ENCODE peak calls at places on chromosomes 7 and 10, in six cellular contexts. Z, Y, C, K, F and J are unnamed samples. For H3K27me3 and H3K36me3, the result is how much of the 10 kb centered on the place peaks cover.

GRCh38 chr7:107047902-107048782 is 3.6 kb downstream of the PRKAR2B start:
- DNase-seq in Z (no peak), Y (no peak), C (peak), K (peak), F (no peak), J (peak)

GRCh38 chr7:27788438-27788837 is 48.5 kb downstream of the TAX1BP1 start:
- DNase-seq in Z (no peak), Y (no peak), C (no peak), K (no peak), F (no peak), J (no peak)

GRCh38 chr7:646951-647350 is 79.5 kb upstream of the DNAAF5 start:
- DNase-seq in Z (no peak), Y (no peak), C (no peak), K (no peak), F (no peak), J (peak)

GRCh38 chr7:81210092-81211064 is 291.5 kb upstream of the SEMA3C start:
- DNase-seq in Z (no peak), Y (no peak), C (no peak), K (peak), F (no peak), J (no peak)

GRCh38 chr7:73533742-73534141 is 11.6 kb upstream of the BAZ1B start:
- DNase-seq in Z (no peak), Y (no peak), C (no peak), K (no peak), F (no peak), J (no peak)

GRCh38 chr10:43000651-43001426 is 76.0 kb upstream of the RET start:
- DNase-seq in Z (no peak), Y (no peak), C (no peak), K (no peak), F (no peak), J (peak)

GRCh38 chr10:33215154-33215553 is 119.3 kb downstream of the NRP1 start:
- DNase-seq in Z (no peak), Y (no peak), C (no peak), K (peak), F (no peak), J (no peak)

GRCh38 chr7:123747620-123748141 is 1.1 kb downstream of the WASL start:
- DNase-seq in Z (peak), Y (peak), C (peak), K (peak), F (no peak), J (peak)

GRCh38 chr7:151875862-151876111 is 1.1 kb downstream of the PRKAG2 start:
- DNase-seq in Z (no peak), Y (no peak), C (peak), K (no peak), F (peak), J (no peak)

GRCh38 chr7:155221547-155221946 is 76.1 kb upstream of the INSIG1 start:
- DNase-seq in Z (no peak), Y (no peak), C (no peak), K (no peak), F (no peak), J (no peak)

GRCh38 chr10:43234471-43235041 is 32.3 kb downstream of the RASGEF1A start:
- DNase-seq in Z (no peak), Y (peak), C (no peak), K (no peak), F (no peak), J (peak)

GRCh38 chr10:92157374-92157773 is 133.5 kb downstream of the CPEB3 start:
- DNase-seq in Z (no peak), Y (no peak), C (no peak), K (no peak), F (no peak), J (no peak)

GRCh38 chr7:111076205-111076604 is 14.7 kb upstream of the LRRN3 start:
- DNase-seq in Z (no peak), Y (no peak), C (no peak), K (peak), F (no peak), J (no peak)

GRCh38 chr10:122894261-122894944 is 15.0 kb upstream of the FAM24B start:
- DNase-seq in Z (no peak), Y (no peak), C (peak), K (no peak), F (no peak), J (no peak)

GRCh38 chr10:128044961-128045832 is 81.0 kb downstream of the MKI67 start:
- DNase-seq in Z (no peak), Y (no peak), C (no peak), K (no peak), F (no peak), J (no peak)

GRCh38 chr10:71247306-71247705 is 34.9 kb downstream of the UNC5B start:
- DNase-seq in Z (no peak), Y (no peak), C (no peak), K (no peak), F (no peak), J (no peak)

GRCh38 chr10:77286851-77287250 is 350.8 kb downstream of the KCNMA1 start:
- DNase-seq in Z (no peak), Y (no peak), C (no peak), K (no peak), F (no peak), J (no peak)

GRCh38 chr10:24908793-24909423 is 43.5 kb downstream of the PRTFDC1 start:
- DNase-seq in Z (no peak), Y (no peak), C (no peak), K (peak), F (no peak), J (no peak)

GRCh38 chr10:84683980-84684740 is 355.8 kb downstream of the CCSER2 start:
- DNase-seq in Z (no peak), Y (no peak), C (no peak), K (no peak), F (no peak), J (no peak)

DNA sequence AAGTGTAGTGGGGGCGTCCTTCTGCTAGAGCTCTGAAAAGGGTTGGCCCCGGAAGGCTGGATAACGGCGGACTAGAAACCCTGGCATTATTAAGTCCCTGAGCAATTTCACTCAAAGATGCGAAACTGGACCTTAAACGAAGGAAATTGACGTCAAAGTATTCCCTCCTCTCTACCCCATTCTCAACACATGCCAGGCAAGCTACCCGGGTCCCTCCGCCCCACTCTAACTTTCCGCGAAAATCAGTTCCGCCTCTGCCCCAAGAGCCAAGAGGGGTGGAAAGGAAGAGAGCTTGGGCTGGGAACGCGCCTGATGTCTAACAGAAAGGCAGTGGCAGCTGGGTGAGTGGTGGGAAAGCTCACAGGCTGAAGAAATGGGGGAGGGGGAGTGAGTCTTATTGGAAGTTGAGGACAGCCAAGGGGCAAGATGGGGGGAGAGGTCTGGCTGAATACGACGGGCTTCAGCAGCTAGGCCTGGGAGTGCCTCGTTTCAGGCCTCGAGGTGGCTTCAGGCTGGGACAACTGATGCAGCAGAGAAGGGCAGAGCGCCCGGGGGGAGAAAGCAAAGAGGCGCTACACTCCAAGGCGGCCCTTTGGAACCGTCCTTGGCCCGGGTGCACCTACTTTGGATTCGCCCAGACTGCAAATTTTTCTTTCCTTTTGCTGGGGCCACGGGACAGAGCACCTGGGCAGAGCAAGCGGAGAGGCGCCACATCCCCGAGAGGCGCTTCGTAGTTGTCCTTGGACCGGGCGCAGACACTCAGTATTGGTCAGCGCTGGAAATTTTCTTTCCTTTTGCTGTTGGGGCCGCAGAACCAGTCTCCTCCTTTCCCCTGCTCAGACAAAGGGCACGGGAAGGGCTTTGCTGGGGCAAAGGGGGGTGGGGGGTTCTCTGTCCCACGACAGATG is 2.0 kb upstream of the FEZF1 start:
- DNase-seq in Z (no peak), Y (no peak), C (peak), K (no peak), F (no peak), J (peak)
- H3K27me3 ChIP-seq in Z (half or more), Y (under half), C (half or more), K (half or more), F (half or more), J (half or more)

DNA sequence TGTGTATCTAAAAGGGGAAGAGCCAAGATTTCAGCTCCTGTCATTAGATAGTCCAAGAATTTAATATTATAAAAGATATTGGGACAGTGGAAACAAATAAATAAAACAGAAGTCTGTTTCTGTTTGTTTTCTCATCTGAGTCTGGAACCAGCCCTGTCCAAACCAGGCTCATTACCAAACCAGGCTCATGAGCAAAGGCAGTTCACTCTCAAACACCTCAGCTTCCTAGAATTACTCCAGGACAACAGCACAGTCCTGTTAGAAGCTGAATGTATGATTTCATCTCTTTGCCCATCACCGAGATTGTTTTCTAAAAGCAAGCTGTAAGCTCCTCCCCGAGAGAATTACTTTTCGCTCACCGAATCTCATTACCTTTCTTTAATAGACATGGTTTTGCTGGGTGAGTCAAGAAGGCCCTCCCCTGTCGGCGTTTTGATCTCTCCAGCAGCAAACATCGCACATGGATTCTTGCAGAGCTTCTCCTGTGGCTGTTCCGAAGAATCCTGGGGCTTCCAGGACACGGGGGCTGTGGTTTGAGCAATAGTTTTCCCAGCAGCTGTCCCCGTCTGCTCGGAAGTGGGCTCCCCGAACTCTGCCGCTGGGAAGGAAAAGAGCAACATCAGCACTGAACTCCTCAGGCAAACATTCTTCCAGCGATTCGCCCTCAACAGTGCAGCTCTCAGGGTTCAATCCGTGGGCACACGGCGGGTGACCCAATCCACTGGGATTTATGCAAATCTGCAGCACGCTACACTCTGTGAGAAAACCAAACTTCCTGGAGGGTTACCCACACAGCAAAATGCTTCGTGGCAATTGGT is 112.5 kb downstream of the SVIL start:
- DNase-seq in Z (no peak), Y (no peak), C (no peak), K (peak), F (no peak), J (no peak)
- H3K36me3 ChIP-seq in Z (half or more), Y (under half), C (under half), K (under half), F (under half), J (under half)

GRCh38 chr10:119500796-119501195 is 41.7 kb downstream of the RGS10 start:
- DNase-seq in Z (no peak), Y (no peak), C (no peak), K (no peak), F (no peak), J (no peak)

GRCh38 chr10:119502214-119502613 is 40.3 kb downstream of the RGS10 start:
- DNase-seq in Z (no peak), Y (no peak), C (no peak), K (no peak), F (no peak), J (no peak)

GRCh38 chr10:119500138-119500795 is 42.3 kb downstream of the RGS10 start:
- DNase-seq in Z (no peak), Y (no peak), C (no peak), K (no peak), F (no peak), J (no peak)

GRCh38 chr10:119502618-119503155 is 39.8 kb downstream of the RGS10 start:
- DNase-seq in Z (no peak), Y (no peak), C (no peak), K (no peak), F (no peak), J (peak)

DNA sequence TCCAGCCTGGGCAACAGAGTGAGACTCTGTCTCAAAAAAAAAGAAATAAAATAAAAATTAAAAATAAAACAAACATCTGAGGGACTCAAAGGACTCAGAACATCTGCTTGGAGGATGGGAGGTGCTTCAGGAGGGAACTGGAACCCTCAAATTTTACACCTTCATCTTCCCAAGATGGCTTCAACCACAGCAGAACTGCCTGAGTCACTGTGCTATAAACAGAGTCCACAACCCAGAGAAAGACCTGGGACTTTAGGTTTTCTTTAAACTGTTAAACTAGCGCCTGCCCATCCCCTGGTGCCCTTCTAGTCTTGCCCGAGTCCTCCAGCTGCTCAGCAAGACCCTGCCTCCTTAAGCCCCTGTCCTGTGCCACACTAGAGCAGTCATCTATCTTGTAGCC is 40.8 kb downstream of the RGS10 start:
- DNase-seq in Z (no peak), Y (no peak), C (no peak), K (no peak), F (no peak), J (no peak)
- H3K4me3 ChIP-seq in Z (no peak), Y (no peak), C (no peak), K (no peak), F (no peak), J (no peak)

DNA sequence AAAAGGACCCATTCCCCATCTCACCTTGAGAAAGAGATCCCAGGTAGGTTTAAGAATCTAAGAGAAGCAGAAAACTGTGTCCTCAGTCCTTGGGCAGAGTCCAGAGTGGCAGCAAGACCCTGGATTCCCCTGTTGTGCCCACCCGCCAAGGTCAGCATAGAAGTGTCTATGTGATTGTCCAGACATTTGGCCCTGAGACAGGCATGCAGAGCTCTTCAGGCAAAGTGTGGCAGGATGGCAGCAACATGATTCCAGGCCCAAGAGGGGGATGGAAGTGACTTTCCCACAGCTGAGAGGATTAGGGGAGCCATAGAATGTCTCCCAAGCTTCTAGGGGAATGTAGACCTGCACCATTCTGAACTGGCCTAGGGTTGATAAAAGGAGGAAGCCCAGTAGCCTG is 39.1 kb upstream of the OPALIN start:
- DNase-seq in Z (no peak), Y (no peak), C (no peak), K (no peak), F (no peak), J (peak)
- H3K27me3 ChIP-seq in Z (under half), Y (under half), C (under half), K (under half), F (under half), J (under half)

GRCh38 chr10:359093-359492 is 223.8 kb downstream of the ZMYND11 start:
- DNase-seq in Z (no peak), Y (no peak), C (no peak), K (no peak), F (no peak), J (no peak)

GRCh38 chr10:359762-360161 is 224.5 kb downstream of the ZMYND11 start:
- DNase-seq in Z (no peak), Y (no peak), C (no peak), K (no peak), F (no peak), J (no peak)

GRCh38 chr10:354901-355617 is 219.8 kb downstream of the ZMYND11 start:
- DNase-seq in Z (no peak), Y (no peak), C (no peak), K (no peak), F (no peak), J (no peak)

GRCh38 chr10:357201-357950 is 222.1 kb downstream of the ZMYND11 start:
- DNase-seq in Z (no peak), Y (no peak), C (no peak), K (no peak), F (no peak), J (no peak)

DNA sequence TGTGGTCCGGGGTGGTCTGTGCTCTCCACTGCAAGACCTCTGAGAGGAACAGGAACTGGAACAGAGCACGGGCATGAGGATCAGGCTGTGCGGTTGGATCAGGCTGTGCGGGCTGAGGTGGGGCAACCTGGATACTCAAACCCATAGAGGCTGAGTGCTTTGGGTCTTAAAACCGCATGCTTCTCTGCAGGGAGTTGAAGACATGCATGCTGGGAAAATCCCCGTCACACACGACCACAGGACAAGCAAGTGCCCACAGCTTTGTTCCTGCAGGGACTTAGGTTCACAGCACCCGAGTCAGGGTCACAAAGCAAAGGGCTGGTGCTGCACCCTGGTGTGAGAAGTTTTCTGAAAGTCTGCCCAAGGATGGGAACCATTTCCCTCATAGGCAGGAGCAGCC is 221.2 kb downstream of the ZMYND11 start:
- DNase-seq in Z (no peak), Y (no peak), C (no peak), K (no peak), F (no peak), J (no peak)
- H3K36me3 ChIP-seq in Z (under half), Y (under half), C (under half), K (half or more), F (under half), J (under half)